ENCODE peak calls at places on chromosomes 4 and X, in ten cellular contexts. F is cortex of kidney; K is AG08396; A is RWPE2; G is activated naive CD4-positive, alpha-beta T cell treated with anti-CD3 and anti-CD28 coated beads, Interleukin-2, amount 50 U/mL, for 72 hours; T is ELR; L is fibroblast of lung; W is HFF-Myc; V is smooth muscle cell of the brain vasculature; C is uterus. R is an unnamed sample.

GRCh38 chrX:41734530-41734929 is 10.5 kb downstream of the GPR82 start:
- DNase-seq in F (no peak), K (peak; percentile 10), A (no peak), G (no peak), T (peak; percentile 26), L (peak; percentile 34), W (no peak), V (no peak), C (no peak), R (peak; percentile 35)

GRCh38 chrX:12722314-12722713 is 68.9 kb upstream of the PRPS2 start:
- DNase-seq in F (no peak), K (no peak), A (no peak), G (no peak), T (no peak), L (no peak), W (no peak), V (no peak), C (no peak), R (no peak)

GRCh38 chrX:38513087-38513742 is 48.1 kb upstream of the TSPAN7 start:
- DNase-seq in F (no peak), K (no peak), A (no peak), G (no peak), T (no peak), L (no peak), W (no peak), V (no peak), C (no peak), R (no peak)

GRCh38 chr4:94307231-94307840 is 35.3 kb downstream of the HPGDS start:
- DNase-seq in F (no peak), K (no peak), A (no peak), G (no peak), T (peak; percentile 5), L (no peak), W (no peak), V (no peak), C (no peak), R (no peak)

GRCh38 chrX:70592091-70592490 is 147.5 kb downstream of the DLG3 start:
- DNase-seq in F (no peak), K (peak; percentile 50), A (no peak), G (no peak), T (peak; percentile 90), L (peak; percentile 55), W (peak; percentile 10), V (no peak), C (no peak), R (peak; percentile 79)

GRCh38 chr4:150209140-150209829 is 131.0 kb downstream of the DCLK2 start:
- DNase-seq in F (no peak), K (peak; percentile 45), A (no peak), G (no peak), T (peak; percentile 74), L (peak; percentile 76), W (peak; percentile 37), V (no peak), C (peak; percentile 55), R (peak; percentile 59)

GRCh38 chrX:18931972-18932371 is 51.9 kb downstream of the PHKA2 start:
- DNase-seq in F (no peak), K (peak; percentile 36), A (no peak), G (no peak), T (peak; percentile 36), L (peak; percentile 42), W (no peak), V (no peak), C (no peak), R (peak; percentile 3)

GRCh38 chrX:88439935-88440334 is 307.1 kb upstream of the CPXCR1 start:
- DNase-seq in F (no peak), K (no peak), A (no peak), G (no peak), T (no peak), L (no peak), W (no peak), V (no peak), C (no peak), R (no peak)

GRCh38 chrX:106948641-106949040 is 28.4 kb downstream of the CLDN2 start:
- DNase-seq in F (no peak), K (no peak), A (no peak), G (no peak), T (no peak), L (no peak), W (no peak), V (no peak), C (no peak), R (no peak)

GRCh38 chrX:49198540-49199314 is 1.3 kb downstream of the SYP start:
- DNase-seq in F (no peak), K (no peak), A (no peak), G (no peak), T (peak; percentile 20), L (no peak), W (no peak), V (no peak), C (no peak), R (no peak)

GRCh38 chr4:141155586-141155985 is 22.3 kb upstream of the RNF150 start:
- DNase-seq in F (no peak), K (no peak), A (no peak), G (no peak), T (no peak), L (no peak), W (no peak), V (no peak), C (no peak), R (peak; percentile 10)

GRCh38 chr4:159227984-159228383 is 125.1 kb downstream of the RAPGEF2 start:
- DNase-seq in F (no peak), K (peak; percentile 86), A (peak; percentile 56), G (no peak), T (peak; percentile 85), L (peak; percentile 78), W (peak; percentile 24), V (no peak), C (peak; percentile 58), R (peak; percentile 78)

GRCh38 chr4:83639849-83640493 is 104.1 kb downstream of the GPAT3 start:
- DNase-seq in F (no peak), K (peak; percentile 59), A (no peak), G (no peak), T (peak; percentile 79), L (peak; percentile 86), W (peak; percentile 67), V (peak; percentile 69), C (peak; percentile 71), R (peak; percentile 68)

GRCh38 chr4:117135634-117136354 is 50.4 kb upstream of the TRAM1L1 start:
- DNase-seq in F (no peak), K (no peak), A (no peak), G (no peak), T (no peak), L (no peak), W (no peak), V (no peak), C (no peak), R (peak; percentile 4)

GRCh38 chr4:92268642-92269041 is 35.1 kb upstream of the GRID2 start:
- DNase-seq in F (no peak), K (no peak), A (no peak), G (no peak), T (no peak), L (no peak), W (no peak), V (no peak), C (no peak), R (no peak)

GRCh38 chrX:43655961-43656494 is at the start of gene MAOA:
- DNase-seq in F (peak; percentile 2), K (peak; percentile 20), A (peak; percentile 55), G (peak; percentile 52), T (no peak), L (peak; percentile 71), W (no peak), V (no peak), C (peak; percentile 88), R (peak; percentile 5)

GRCh38 chr4:163556169-163556568 is 61.7 kb downstream of the TMA16 start:
- DNase-seq in F (no peak), K (no peak), A (no peak), G (no peak), T (peak; percentile 37), L (peak; percentile 37), W (no peak), V (no peak), C (no peak), R (no peak)

GRCh38 chr4:176794151-176794550 is 1.4 kb upstream of the VEGFC start:
- DNase-seq in F (no peak), K (peak; percentile 76), A (no peak), G (no peak), T (peak; percentile 96), L (peak; percentile 96), W (peak; percentile 83), V (no peak), C (no peak), R (peak; percentile 87)